ENCODE peak calls at places on chromosomes 5 and 9, in five cellular contexts. P is stimulated activated CD8-positive, alpha-beta memory T cell treated with anti-CD3 and anti-CD28 coated beads, Interleukin-4, amount 100 ng/mL, for 24 hours; M is ecto neural progenitor cell; B is stimulated activated CD4-positive, alpha-beta T cell treated with anti-CD3 and anti-CD28 coated beads, Interleukin-1b, Interleukin-23, amount 100 ng/mL, for 48 hours; K is NCI-H2171 treated with DMSO at 0.1 percent for 48 hours. R is an unnamed sample.

GRCh38 chr5:137470111-137470920 is 28.8 kb downstream of the SPOCK1 start:
- DNase-seq in P (no peak), M (no peak), B (no peak), K (no peak), R (no peak)

GRCh38 chr9:137786511-137786920 is 91.1 kb upstream of the CACNA1B start:
- DNase-seq in P (no peak), M (no peak), B (no peak), K (no peak), R (no peak)

GRCh38 chr5:103800728-103801127 is 238.1 kb upstream of the NUDT12 start:
- DNase-seq in P (no peak), M (no peak), B (no peak), K (peak), R (no peak)

GRCh38 chr5:142181096-142181495 is 72.5 kb downstream of the NDFIP1 start:
- DNase-seq in P (no peak), M (no peak), B (no peak), K (peak), R (no peak)

GRCh38 chr9:112620353-112620752 is 97.6 kb downstream of the INIP start:
- DNase-seq in P (no peak), M (no peak), B (no peak), K (no peak), R (no peak)

GRCh38 chr5:72587909-72588308 is 80.7 kb upstream of the ZNF366 start:
- DNase-seq in P (no peak), M (no peak), B (no peak), K (no peak), R (no peak)

GRCh38 chr9:137555179-137555578 is 3.5 kb downstream of the MRPL41 start:
- DNase-seq in P (no peak), M (no peak), B (no peak), K (no peak), R (no peak)

GRCh38 chr5:166883016-166883415 is 1408.4 kb upstream of the WWC1 start:
- DNase-seq in P (no peak), M (no peak), B (no peak), K (no peak), R (no peak)

GRCh38 chr9:105881654-105882349 is 187.5 kb downstream of the TMEM38B start:
- DNase-seq in P (peak), M (peak), B (peak), K (peak), R (peak)

GRCh38 chr9:73116030-73116429 is 35.6 kb upstream of the ANXA1 start:
- DNase-seq in P (no peak), M (no peak), B (no peak), K (no peak), R (no peak)

GRCh38 chr5:78108564-78108963 is 185.9 kb downstream of the AP3B1 start:
- DNase-seq in P (no peak), M (no peak), B (no peak), K (no peak), R (no peak)

GRCh38 chr9:127159949-127160610 is 37.6 kb upstream of the ANGPTL2 start:
- DNase-seq in P (no peak), M (peak), B (no peak), K (no peak), R (no peak)

GRCh38 chr5:151094054-151094858 is 13.4 kb upstream of the TNIP1 start:
- DNase-seq in P (peak), M (no peak), B (peak), K (no peak), R (no peak)

GRCh38 chr9:112556497-112557085 is 70.0 kb downstream of the KIAA1958 start:
- DNase-seq in P (no peak), M (no peak), B (no peak), K (no peak), R (no peak)

GRCh38 chr5:170805666-170806065 is 22.1 kb downstream of the GABRP start:
- DNase-seq in P (no peak), M (no peak), B (no peak), K (no peak), R (no peak)

GRCh38 chr9:136961279-136962065 is 9.4 kb downstream of the LCN12 start:
- DNase-seq in P (no peak), M (no peak), B (no peak), K (no peak), R (no peak)